ENCODE peak calls at places on chromosome 6, in four cellular contexts. N is endothelial cell of umbilical vein, K is neuronal stem cell, A is endodermal cell. L is an unnamed sample.

GRCh38 chr6:128511518-128511917 is 8.9 kb downstream of the PTPRK start:
- DNase-seq in N (no peak), K (no peak), A (no peak), L (no peak)

GRCh38 chr6:126797981-126798380 is 320.5 kb upstream of the RSPO3 start:
- DNase-seq in N (no peak), K (no peak), A (no peak), L (no peak)

GRCh38 chr6:31829633-31830492 is 2.3 kb downstream of the HSPA1B start:
- DNase-seq in N (peak; percentile 76), K (peak; percentile 33), A (no peak), L (peak; percentile 24)

GRCh38 chr6:151286192-151286591 is 46.4 kb downstream of the AKAP12 start:
- DNase-seq in N (peak; percentile 54), K (no peak), A (no peak), L (no peak)

GRCh38 chr6:101114703-101115102 is 233.6 kb upstream of the ASCC3 start:
- DNase-seq in N (no peak), K (peak; percentile 31), A (no peak), L (no peak)

GRCh38 chr6:167571550-167571949 is 246.7 kb downstream of the TTLL2 start:
- DNase-seq in N (no peak), K (no peak), A (peak; percentile 35), L (no peak)

GRCh38 chr6:22043284-22043962 is 253.4 kb downstream of the PRL start:
- DNase-seq in N (no peak), K (no peak), A (no peak), L (no peak)

GRCh38 chr6:69487688-69488087 is 309.1 kb downstream of the LMBRD1 start:
- DNase-seq in N (no peak), K (no peak), A (no peak), L (no peak)

GRCh38 chr6:147161974-147162495 is 42.2 kb upstream of the STXBP5 start:
- DNase-seq in N (peak; percentile 80), K (no peak), A (no peak), L (no peak)

GRCh38 chr6:132218063-132218696 is 183.1 kb downstream of the MOXD1 start:
- DNase-seq in N (peak; percentile 63), K (no peak), A (no peak), L (no peak)

GRCh38 chr6:167856999-167857660 is 30.4 kb downstream of the AFDN start:
- DNase-seq in N (peak; percentile 68), K (no peak), A (no peak), L (no peak)

GRCh38 chr6:109671721-109672120 is 19.3 kb downstream of the AK9 start:
- DNase-seq in N (peak; percentile 29), K (no peak), A (no peak), L (no peak)

GRCh38 chr6:129929433-129929832 is 68.3 kb upstream of the TMEM244 start:
- DNase-seq in N (peak; percentile 48), K (no peak), A (no peak), L (peak; percentile 2)

GRCh38 chr6:156833755-156834154 is 56.6 kb downstream of the ARID1B start:
- DNase-seq in N (peak; percentile 55), K (no peak), A (no peak), L (no peak)

GRCh38 chr6:82783587-82784253 is 281.9 kb downstream of the UBE3D start:
- DNase-seq in N (no peak), K (no peak), A (peak; percentile 61), L (no peak)

GRCh38 chr6:136775081-136775480 is 17.2 kb downstream of the MAP3K5 start:
- DNase-seq in N (no peak), K (no peak), A (no peak), L (no peak)

GRCh38 chr6:67219336-67219735 is 1415.7 kb upstream of the ADGRB3 start:
- DNase-seq in N (no peak), K (no peak), A (no peak), L (no peak)

GRCh38 chr6:47376930-47377329 is 67.2 kb upstream of the TNFRSF21 start:
- DNase-seq in N (no peak), K (no peak), A (peak; percentile 24), L (no peak)

GRCh38 chr6:140134224-140134623 is 759.8 kb upstream of the CITED2 start:
- DNase-seq in N (no peak), K (no peak), A (no peak), L (no peak)

GRCh38 chr6:40376113-40376650 is 211.0 kb downstream of the LRFN2 start:
- DNase-seq in N (no peak), K (no peak), A (no peak), L (no peak)

GRCh38 chr6:84568971-84569370 is 195.4 kb downstream of the TBX18 start:
- DNase-seq in N (peak; percentile 64), K (no peak), A (no peak), L (no peak)

GRCh38 chr6:132392292-132392691 is 9.0 kb downstream of the MOXD1 start:
- DNase-seq in N (no peak), K (no peak), A (no peak), L (no peak)

GRCh38 chr6:143885116-143885515 is 20.8 kb downstream of the ZC2HC1B start:
- DNase-seq in N (no peak), K (no peak), A (peak; percentile 53), L (no peak)

GRCh38 chr6:54846243-54846856 is at the start of gene FAM83B:
- DNase-seq in N (no peak), K (peak; percentile 30), A (peak; percentile 92), L (no peak)

GRCh38 chr6:56399250-56399671 is 151.9 kb upstream of the COL21A1 start:
- DNase-seq in N (no peak), K (no peak), A (peak; percentile 56), L (no peak)

GRCh38 chr6:156582509-156582992 is 194.6 kb upstream of the ARID1B start:
- DNase-seq in N (no peak), K (no peak), A (no peak), L (no peak)

GRCh38 chr6:98576811-98577210 is 257.6 kb upstream of the POU3F2 start:
- DNase-seq in N (no peak), K (no peak), A (no peak), L (no peak)

DNA sequence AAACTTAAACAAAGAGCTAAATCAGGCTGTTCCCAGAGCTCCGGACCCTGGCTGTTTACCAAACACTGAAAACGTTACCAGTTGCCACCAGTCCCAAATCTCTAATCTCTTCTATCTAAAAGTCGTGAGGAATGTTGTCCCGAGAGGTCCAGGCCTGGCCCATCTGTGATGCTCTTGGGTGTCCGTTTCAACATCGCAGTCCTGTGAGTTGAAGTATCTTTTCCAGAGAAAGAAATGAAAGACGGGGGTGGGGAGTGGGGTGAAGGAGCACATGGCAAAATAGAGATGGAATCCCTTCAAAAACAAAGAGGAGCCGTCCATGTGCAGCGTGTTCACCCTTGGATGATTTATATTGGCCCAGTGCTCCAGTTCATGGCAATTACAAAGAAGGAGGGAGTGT is 111.9 kb downstream of the LY86 start:
- DNase-seq in N (no peak), K (no peak), A (no peak), L (no peak)
- H3K27ac ChIP-seq in N (no peak overlapping the region), K (no peak overlapping the region), A (no peak overlapping the region), L (no peak overlapping the region)

GRCh38 chr6:89574860-89575561 is 63.5 kb downstream of the LYRM2 start:
- DNase-seq in N (no peak), K (no peak), A (no peak), L (no peak)

GRCh38 chr6:89580997-89581666 is 57.4 kb downstream of the LYRM2 start:
- DNase-seq in N (no peak), K (no peak), A (no peak), L (no peak)

DNA sequence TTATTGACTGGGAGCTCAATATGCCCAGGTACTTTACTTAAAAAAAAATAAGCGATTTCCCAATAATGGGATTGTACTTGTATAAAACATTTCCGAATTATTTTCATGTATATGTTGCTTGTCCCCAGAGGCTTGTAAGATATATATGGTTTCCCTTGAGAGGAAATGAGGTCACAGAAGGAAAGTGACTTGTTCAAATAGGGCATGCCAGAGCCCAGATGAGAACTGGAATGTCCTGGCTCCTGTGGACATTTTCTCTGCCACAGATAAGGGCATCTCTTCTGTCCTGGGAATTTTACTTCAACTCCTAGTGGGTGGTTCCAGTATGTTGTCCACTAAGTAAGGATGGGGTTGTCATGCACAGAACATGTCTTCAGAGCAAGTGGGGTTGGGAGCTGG is 63.0 kb downstream of the LYRM2 start:
- DNase-seq in N (no peak), K (no peak), A (no peak), L (no peak)
- H3K27ac ChIP-seq in N (no peak overlapping the region), K (no peak overlapping the region), A (no peak overlapping the region), L (no peak overlapping the region)

DNA sequence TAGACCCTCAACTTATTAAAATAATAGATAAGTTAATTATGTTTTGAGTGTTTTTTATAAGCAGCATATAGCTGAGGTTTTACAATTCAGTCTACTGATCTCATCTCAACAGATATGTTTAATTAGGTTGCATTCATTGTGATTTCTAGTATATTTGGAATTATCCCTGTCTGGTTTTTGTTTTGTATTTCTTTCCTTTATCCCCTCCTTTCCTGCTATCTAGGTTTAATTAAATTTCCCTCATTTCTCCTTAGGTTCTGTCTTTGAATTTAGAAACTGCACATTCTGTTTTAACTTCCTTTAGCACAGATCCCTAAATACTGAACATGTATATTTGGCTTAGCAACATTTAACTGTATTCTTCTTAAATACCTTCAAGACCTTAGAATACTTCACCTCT is 4.9 kb upstream of the SUMO4 start:
- DNase-seq in N (no peak), K (no peak), A (no peak), L (no peak)
- H3K27ac ChIP-seq in N (no peak overlapping the region), K (no peak overlapping the region), A (no peak overlapping the region), L (no peak overlapping the region)

GRCh38 chr6:26034901-26035300 is 52.3 kb upstream of the HFE start:
- DNase-seq in N (no peak), K (no peak), A (no peak), L (no peak)
- H3K27ac ChIP-seq in N (peak overlapping the region; percentile 88), K (peak overlapping the region; percentile 93), A (no peak overlapping the region), L (no peak overlapping the region)

DNA sequence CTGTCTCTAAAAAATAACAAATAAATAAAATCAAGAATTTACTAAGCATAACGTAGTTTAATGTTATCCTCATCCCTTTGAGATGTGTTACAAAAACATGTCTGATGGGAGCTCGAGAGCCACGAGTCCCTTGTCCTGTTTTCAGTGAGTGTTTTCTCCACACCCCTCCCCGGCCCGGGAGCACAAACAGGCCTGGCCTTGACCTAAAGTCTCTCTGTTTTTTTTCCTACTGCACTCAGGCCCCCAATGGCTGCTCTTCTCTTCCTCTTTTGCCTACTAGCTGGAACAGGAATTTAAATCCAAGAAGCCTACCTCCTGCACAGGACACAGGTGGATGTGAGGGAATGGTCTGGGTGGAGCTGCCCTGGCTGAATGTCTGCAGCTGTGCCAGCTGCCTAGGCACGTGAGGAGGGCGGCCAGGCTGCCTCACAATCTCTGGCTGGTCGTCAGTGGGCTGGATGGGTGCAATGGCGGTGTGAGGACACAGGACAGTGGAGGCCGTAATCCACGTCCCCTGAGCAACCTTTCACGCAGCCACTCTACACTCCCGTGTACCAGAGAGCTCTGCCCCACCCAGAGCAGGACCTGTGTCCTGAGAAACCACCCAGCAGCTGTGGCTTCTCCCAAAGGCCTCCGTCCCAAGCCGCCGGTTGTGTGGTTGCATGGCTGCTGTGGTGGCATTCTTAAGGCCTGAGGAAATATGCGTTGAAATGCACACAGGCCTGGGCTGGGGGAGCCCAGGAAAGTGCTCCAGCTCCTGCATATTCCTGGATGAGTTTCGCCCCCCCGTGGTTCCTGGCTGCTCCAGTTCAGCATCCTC is 117.5 kb downstream of the FAM120B start:
- DNase-seq in N (no peak), K (no peak), A (peak; percentile 49), L (no peak)
- H3K27ac ChIP-seq in N (no peak overlapping the region), K (no peak overlapping the region), A (no peak overlapping the region), L (no peak overlapping the region)

DNA sequence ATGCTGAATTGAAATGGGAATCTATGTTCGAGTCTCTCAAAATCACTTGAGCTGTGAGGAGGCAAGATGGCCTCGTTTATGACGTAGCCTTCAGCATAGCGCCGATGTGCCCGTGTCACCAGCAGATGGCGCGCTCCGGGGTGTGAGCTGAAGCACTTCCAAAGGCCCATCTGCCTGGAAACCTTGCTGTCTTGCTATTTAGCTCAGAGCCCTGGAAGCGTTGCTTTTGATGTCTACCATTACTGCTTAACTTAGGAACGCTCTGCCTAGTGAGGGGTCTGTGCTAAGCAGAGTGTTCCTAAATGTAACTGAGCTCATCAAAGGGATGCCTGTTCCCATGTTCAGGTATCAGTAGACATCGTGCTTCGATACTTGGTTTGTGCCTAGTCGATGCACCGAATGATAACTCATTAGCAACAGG is 67.7 kb downstream of the SYCP2L start:
- DNase-seq in N (peak; percentile 73), K (peak; percentile 77), A (peak; percentile 97), L (peak; percentile 14)
- H3K27ac ChIP-seq in N (no peak overlapping the region), K (no peak overlapping the region), A (no peak overlapping the region), L (no peak overlapping the region)